ENCODE peak calls at places on chromosomes 3 and 15, in four cellular contexts. One of them, this sample, is unnamed.

GRCh38 chr3:50164481-50164880 is 9.4 kb downstream of the SEMA3F start:
- DNase-seq in K562: no peak
- DNase-seq in HepG2: no peak
- DNase-seq in H1: no peak
- DNase-seq in this sample: no peak

GRCh38 chr3:10594915-10595314 is 89.5 kb upstream of the ATP2B2 start:
- DNase-seq in K562: peak
- DNase-seq in HepG2: peak
- DNase-seq in H1: peak
- DNase-seq in this sample: peak

GRCh38 chr3:173065543-173065970 is 75.5 kb downstream of the SPATA16 start:
- DNase-seq in K562: no peak
- DNase-seq in HepG2: no peak
- DNase-seq in H1: peak
- DNase-seq in this sample: no peak

GRCh38 chr3:6679510-6679909 is 181.4 kb upstream of the GRM7 start:
- DNase-seq in K562: peak
- DNase-seq in HepG2: no peak
- DNase-seq in H1: no peak
- DNase-seq in this sample: no peak

GRCh38 chr3:11459147-11459837 is 184.4 kb downstream of the VGLL4 start:
- DNase-seq in K562: no peak
- DNase-seq in HepG2: no peak
- DNase-seq in H1: no peak
- DNase-seq in this sample: no peak

GRCh38 chr3:175111036-175111435 is 251.9 kb downstream of the NAALADL2 start:
- DNase-seq in K562: no peak
- DNase-seq in HepG2: no peak
- DNase-seq in H1: no peak
- DNase-seq in this sample: no peak

GRCh38 chr15:40256642-40257235 is 17.9 kb downstream of the PAK6 start:
- DNase-seq in K562: no peak
- DNase-seq in HepG2: no peak
- DNase-seq in H1: no peak
- DNase-seq in this sample: no peak

GRCh38 chr3:187150599-187150998 is 11.3 kb upstream of the RPL39L start:
- DNase-seq in K562: peak
- DNase-seq in HepG2: peak
- DNase-seq in H1: no peak
- DNase-seq in this sample: no peak

GRCh38 chr15:23797747-23798157 is 110.6 kb upstream of the NDN start:
- DNase-seq in K562: no peak
- DNase-seq in HepG2: no peak
- DNase-seq in H1: no peak
- DNase-seq in this sample: no peak

GRCh38 chr3:69568458-69568857 is 170.8 kb upstream of the MITF start:
- DNase-seq in K562: no peak
- DNase-seq in HepG2: no peak
- DNase-seq in H1: no peak
- DNase-seq in this sample: no peak

GRCh38 chr3:143644370-143645089 is 203.7 kb downstream of the SLC9A9 start:
- DNase-seq in K562: peak
- DNase-seq in HepG2: peak
- DNase-seq in H1: peak
- DNase-seq in this sample: peak

GRCh38 chr15:36658905-36659304 is 79.5 kb downstream of the CDIN1 start:
- DNase-seq in K562: no peak
- DNase-seq in HepG2: no peak
- DNase-seq in H1: no peak
- DNase-seq in this sample: no peak

GRCh38 chr3:4575413-4575812 is 82.3 kb downstream of the ITPR1 start:
- DNase-seq in K562: no peak
- DNase-seq in HepG2: no peak
- DNase-seq in H1: no peak
- DNase-seq in this sample: no peak

GRCh38 chr15:41262571-41262970 is 31.5 kb downstream of the CHP1 start:
- DNase-seq in K562: no peak
- DNase-seq in HepG2: peak
- DNase-seq in H1: no peak
- DNase-seq in this sample: no peak

GRCh38 chr3:43638594-43639447 is 17.0 kb upstream of the ANO10 start:
- DNase-seq in K562: peak
- DNase-seq in HepG2: no peak
- DNase-seq in H1: no peak
- DNase-seq in this sample: peak

GRCh38 chr15:51288143-51289065 is 50.0 kb downstream of the CYP19A1 start:
- DNase-seq in K562: no peak
- DNase-seq in HepG2: peak
- DNase-seq in H1: no peak
- DNase-seq in this sample: no peak

GRCh38 chr3:102454101-102454625 is 19.3 kb downstream of the ZPLD1 start:
- DNase-seq in K562: no peak
- DNase-seq in HepG2: no peak
- DNase-seq in H1: no peak
- DNase-seq in this sample: no peak

GRCh38 chr3:60010778-60011177 is 961.0 kb upstream of the CFAP20DC start:
- DNase-seq in K562: no peak
- DNase-seq in HepG2: no peak
- DNase-seq in H1: no peak
- DNase-seq in this sample: no peak

GRCh38 chr3:195099976-195100755 is 170.8 kb downstream of the XXYLT1 start:
- DNase-seq in K562: no peak
- DNase-seq in HepG2: no peak
- DNase-seq in H1: no peak
- DNase-seq in this sample: no peak

GRCh38 chr3:188900421-188900941 is 271.3 kb upstream of the TPRG1 start:
- DNase-seq in K562: no peak
- DNase-seq in HepG2: no peak
- DNase-seq in H1: no peak
- DNase-seq in this sample: peak

GRCh38 chr15:100350434-100351226 is 8.9 kb upstream of the ADAMTS17 start:
- DNase-seq in K562: no peak
- DNase-seq in HepG2: peak
- DNase-seq in H1: no peak
- DNase-seq in this sample: no peak

GRCh38 chr3:40962721-40963120 is 236.6 kb upstream of the CTNNB1 start:
- DNase-seq in K562: no peak
- DNase-seq in HepG2: no peak
- DNase-seq in H1: no peak
- DNase-seq in this sample: no peak

GRCh38 chr15:56795400-56795983 is 62.2 kb upstream of the ZNF280D start:
- DNase-seq in K562: no peak
- DNase-seq in HepG2: no peak
- DNase-seq in H1: no peak
- DNase-seq in this sample: no peak

GRCh38 chr3:147407107-147407494 is 758 bp upstream of the ZIC4 start:
- DNase-seq in K562: no peak
- DNase-seq in HepG2: no peak
- DNase-seq in H1: no peak
- DNase-seq in this sample: no peak
- TF ChIP-seq EZH2 in K562: no peak
- TF ChIP-seq EZH2 in HepG2: no peak
- TF ChIP-seq EZH2 in H1: peak
- TF ChIP-seq EZH2 in this sample: no peak

GRCh38 chr3:159854500-159855124 is 134.0 kb upstream of the IL12A start:
- DNase-seq in K562: no peak
- DNase-seq in HepG2: peak
- DNase-seq in H1: no peak
- DNase-seq in this sample: peak
- TF ChIP-seq POLR2AphosphoS5 in K562: no peak
- TF ChIP-seq POLR2AphosphoS5 in HepG2: no peak
- TF ChIP-seq POLR2AphosphoS5 in H1: no peak
- TF ChIP-seq POLR2AphosphoS5 in this sample: no peak

DNA sequence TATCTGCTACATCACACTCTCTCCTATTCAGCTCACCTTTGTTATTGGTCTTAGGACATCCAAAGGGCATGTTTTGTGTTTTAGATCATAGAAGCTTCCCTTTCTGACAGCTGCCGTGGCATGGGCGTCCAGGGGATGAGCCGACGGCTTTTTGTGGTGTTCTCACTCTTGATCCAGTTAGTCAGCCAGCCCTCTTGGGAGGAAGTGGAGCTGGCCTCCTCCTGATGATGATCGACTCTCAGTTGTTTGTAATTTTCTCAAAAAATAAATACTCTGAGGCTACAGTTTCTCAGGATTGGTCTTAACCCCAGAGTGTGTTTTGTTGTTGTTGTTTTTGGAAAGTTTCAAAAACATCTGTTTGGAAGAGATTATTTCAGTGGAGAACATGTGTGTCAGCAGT is 34.4 kb downstream of the BOC start:
- DNase-seq in K562: no peak
- DNase-seq in HepG2: no peak
- DNase-seq in H1: no peak
- DNase-seq in this sample: no peak
- TF ChIP-seq SP1 in K562: no peak
- TF ChIP-seq SP1 in HepG2: no peak
- TF ChIP-seq SP1 in H1: no peak
- TF ChIP-seq SP1 in this sample: no peak

DNA sequence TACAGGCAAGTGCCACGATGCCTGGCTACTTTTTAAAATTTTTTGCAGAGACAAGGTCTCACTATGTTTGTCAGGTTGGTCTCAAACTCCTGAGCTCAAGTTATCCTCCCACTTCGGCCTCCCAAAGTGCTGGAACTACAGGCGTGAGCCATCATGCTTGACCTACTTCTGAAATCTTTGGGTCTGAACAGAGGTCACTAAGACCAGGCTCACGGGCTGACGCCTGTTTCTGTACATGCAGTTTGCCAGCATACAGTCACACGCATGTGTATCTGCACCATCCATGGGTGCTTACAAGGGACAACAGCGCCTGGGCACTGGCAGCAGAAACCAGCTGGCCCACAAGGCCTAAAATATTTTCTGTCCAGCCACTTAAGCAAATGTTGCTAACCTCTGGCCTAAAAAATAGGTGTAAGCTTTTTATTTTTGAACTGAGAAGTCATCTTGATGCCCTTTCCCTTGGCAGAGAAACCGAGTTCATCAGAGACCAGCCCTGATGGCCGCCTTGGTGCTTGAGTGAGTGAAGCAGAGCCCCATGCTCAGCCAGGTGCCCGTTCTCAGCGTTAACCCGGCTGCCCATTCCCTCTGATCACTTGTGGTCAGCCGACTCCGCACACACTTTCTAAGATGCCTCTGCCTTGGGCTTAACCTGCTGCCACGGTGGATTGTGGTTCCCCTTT is 425.2 kb downstream of the OCA2 start:
- DNase-seq in K562: no peak
- DNase-seq in HepG2: no peak
- DNase-seq in H1: no peak
- DNase-seq in this sample: no peak
- TF ChIP-seq EZH2 in K562: no peak
- TF ChIP-seq EZH2 in HepG2: no peak
- TF ChIP-seq EZH2 in H1: no peak
- TF ChIP-seq EZH2 in this sample: no peak

GRCh38 chr3:112397529-112397928 is 64.6 kb downstream of the CD200 start:
- DNase-seq in K562: no peak
- DNase-seq in HepG2: no peak
- DNase-seq in H1: no peak
- DNase-seq in this sample: no peak
- TF ChIP-seq POLR2AphosphoS5 in K562: no peak
- TF ChIP-seq POLR2AphosphoS5 in HepG2: no peak
- TF ChIP-seq POLR2AphosphoS5 in H1: no peak
- TF ChIP-seq POLR2AphosphoS5 in this sample: no peak

GRCh38 chr3:171551296-171551695 is 91.1 kb upstream of the TNIK start:
- DNase-seq in K562: no peak
- DNase-seq in HepG2: no peak
- DNase-seq in H1: no peak
- DNase-seq in this sample: no peak
- TF ChIP-seq SP1 in K562: no peak
- TF ChIP-seq SP1 in HepG2: no peak
- TF ChIP-seq SP1 in H1: no peak
- TF ChIP-seq SP1 in this sample: no peak

DNA sequence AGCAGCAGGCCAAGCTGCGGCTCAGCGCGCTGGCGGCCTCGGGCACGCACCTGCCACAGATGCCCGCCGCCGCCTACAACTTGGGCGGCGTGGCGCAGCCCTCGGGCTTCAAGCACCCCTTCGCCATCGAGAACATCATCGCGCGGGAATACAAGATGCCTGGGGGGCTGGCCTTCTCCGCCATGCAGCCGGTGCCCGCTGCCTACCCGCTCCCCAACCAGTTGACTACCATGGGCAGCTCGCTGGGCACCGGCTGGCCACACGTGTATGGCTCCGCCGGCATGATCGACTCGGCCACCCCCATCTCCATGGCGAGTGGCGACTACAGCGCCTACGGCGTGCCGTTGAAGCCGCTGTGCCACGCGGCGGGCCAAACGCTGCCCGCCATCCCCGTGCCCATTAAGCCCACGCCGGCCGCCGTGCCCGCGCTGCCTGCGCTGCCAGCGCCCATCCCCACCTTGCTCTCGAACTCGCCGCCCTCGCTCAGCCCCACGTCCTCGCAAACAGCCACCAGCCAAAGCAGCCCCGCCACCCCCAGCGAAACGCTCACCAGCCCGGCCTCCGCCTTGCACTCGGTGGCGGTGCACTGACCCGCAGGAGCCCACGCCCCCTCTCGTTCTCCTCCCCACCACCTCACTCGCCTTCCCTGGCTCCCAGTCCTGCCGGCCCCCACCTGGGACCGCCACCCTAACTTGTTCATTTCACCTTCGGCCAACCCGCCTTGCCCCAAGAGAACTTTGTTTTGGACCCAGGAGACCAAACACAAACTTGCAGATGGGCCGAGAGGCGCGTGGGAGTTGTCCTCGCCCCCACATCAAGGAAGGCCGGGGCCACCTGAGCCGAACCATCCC is 1.5 kb downstream of the FOXB1 start:
- DNase-seq in K562: no peak
- DNase-seq in HepG2: no peak
- DNase-seq in H1: no peak
- DNase-seq in this sample: no peak
- TF ChIP-seq EZH2 in K562: no peak
- TF ChIP-seq EZH2 in HepG2: no peak
- TF ChIP-seq EZH2 in H1: peak
- TF ChIP-seq EZH2 in this sample: no peak

GRCh38 chr3:94008253-94008652 is 20.1 kb downstream of the STX19 start:
- DNase-seq in K562: no peak
- DNase-seq in HepG2: no peak
- DNase-seq in H1: no peak
- DNase-seq in this sample: no peak

GRCh38 chr3:94004301-94004910 is 24.0 kb downstream of the STX19 start:
- DNase-seq in K562: peak
- DNase-seq in HepG2: peak
- DNase-seq in H1: no peak
- DNase-seq in this sample: peak

GRCh38 chr3:94011208-94011842 is 17.1 kb downstream of the STX19 start:
- DNase-seq in K562: no peak
- DNase-seq in HepG2: no peak
- DNase-seq in H1: no peak
- DNase-seq in this sample: no peak

DNA sequence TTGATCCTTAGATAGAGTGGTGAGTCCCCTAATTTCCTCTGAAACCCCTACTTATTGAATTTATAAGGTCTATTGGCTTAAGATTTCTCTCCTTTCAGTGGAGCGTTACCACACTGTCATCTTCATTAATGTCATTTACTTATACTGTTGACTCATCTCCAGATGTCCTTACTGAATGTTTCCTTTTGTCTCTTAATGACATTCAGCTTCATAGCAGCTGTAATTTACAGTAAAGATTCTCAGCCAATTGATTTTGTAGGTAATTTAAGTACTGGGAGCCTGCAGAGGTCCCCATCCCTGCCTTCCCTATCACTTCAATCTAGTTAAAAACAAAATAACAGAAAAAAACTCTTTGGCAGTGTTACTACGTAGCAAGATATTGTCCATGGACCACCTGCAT is 18.8 kb downstream of the STX19 start:
- DNase-seq in K562: no peak
- DNase-seq in HepG2: no peak
- DNase-seq in H1: no peak
- DNase-seq in this sample: no peak
- TF ChIP-seq POLR2AphosphoS5 in K562: no peak
- TF ChIP-seq POLR2AphosphoS5 in HepG2: no peak
- TF ChIP-seq POLR2AphosphoS5 in H1: no peak
- TF ChIP-seq POLR2AphosphoS5 in this sample: no peak